ENCODE peak calls at places on chromosome 16, in four cellular contexts. W, O, E and I are unnamed samples.
A peak's percentile ranks its signal among the peaks of the same experiment; 100 is the strongest.

GRCh38 chr16:81457326-81458133 is 12.9 kb downstream of the CMIP start:
- DNase-seq in W (no peak), O (no peak), E (no peak), I (no peak)

GRCh38 chr16:11328172-11329079 is 16.8 kb upstream of the RMI2 start:
- DNase-seq in W (peak; percentile 57), O (no peak), E (no peak), I (peak; percentile 44)

GRCh38 chr16:85738878-85739715 is 11.8 kb downstream of the C16orf74 start:
- DNase-seq in W (no peak), O (no peak), E (no peak), I (no peak)

GRCh38 chr16:48361012-48361411 is 24.2 kb downstream of the SIAH1 start:
- DNase-seq in W (no peak), O (no peak), E (no peak), I (no peak)

GRCh38 chr16:30844671-30845449 is 49.0 kb downstream of the BCL7C start:
- DNase-seq in W (peak; percentile 77), O (peak; percentile 85), E (peak; percentile 52), I (peak; percentile 94)

GRCh38 chr16:70331588-70332358 is 14.9 kb upstream of the DDX19A start:
- DNase-seq in W (no peak), O (no peak), E (no peak), I (no peak)

GRCh38 chr16:67936124-67936875 is at the start of gene PSMB10:
- DNase-seq in W (no peak), O (peak; percentile 25), E (peak; percentile 49), I (peak; percentile 45)

GRCh38 chr16:85832578-85833539 is 33.4 kb downstream of the COX4I1 start:
- DNase-seq in W (no peak), O (no peak), E (no peak), I (no peak)

GRCh38 chr16:23527961-23528634 is 17.8 kb upstream of the GGA2 start:
- DNase-seq in W (no peak), O (no peak), E (no peak), I (no peak)

GRCh38 chr16:85027968-85028637 is 508 bp downstream of the KIAA0513 start:
- DNase-seq in W (no peak), O (no peak), E (peak; percentile 17), I (peak; percentile 44)

GRCh38 chr16:48126801-48127644 is 28.8 kb downstream of the ABCC12 start:
- DNase-seq in W (peak; percentile 36), O (peak; percentile 83), E (peak; percentile 34), I (peak; percentile 42)

GRCh38 chr16:27840311-27841060 is 223.0 kb downstream of the GSG1L start:
- DNase-seq in W (no peak), O (no peak), E (no peak), I (no peak)

GRCh38 chr16:2450535-2450934 is 9.4 kb upstream of the TEDC2 start:
- DNase-seq in W (no peak), O (no peak), E (no peak), I (no peak)

GRCh38 chr16:57826040-57826434 is 23.7 kb upstream of the KIFC3 start:
- DNase-seq in W (no peak), O (no peak), E (no peak), I (no peak)

GRCh38 chr16:87558682-87559081 is 43.6 kb upstream of the JPH3 start:
- DNase-seq in W (no peak), O (no peak), E (no peak), I (no peak)

GRCh38 chr16:12235110-12235509 is 258.6 kb downstream of the SNX29 start:
- DNase-seq in W (no peak), O (no peak), E (peak; percentile 95), I (peak; percentile 80)